ENCODE peak calls at places on chromosomes 11 and 22, in ten cellular contexts. B is lung; G is mesenchymal stem cell; N is MM.1S; C is heart right ventricle; Y is left ventricle myocardium inferior; E is CD8-positive, alpha-beta T cell; V is neuronal stem cell; A is neural progenitor cell; M is fibroblast of lung. J is an unnamed sample.

GRCh38 chr11:9617960-9618359 is 44.5 kb downstream of the WEE1 start:
- DNase-seq in G (peak), V (no peak), A (no peak), N (no peak), Y (no peak), M (peak), B (no peak), E (no peak), C (no peak), J (no peak)

GRCh38 chr11:42239102-42239501 is 779.6 kb upstream of the LRRC4C start:
- DNase-seq in B (no peak), V (no peak), Y (no peak), E (no peak), C (no peak), M (peak), N (no peak), G (no peak), A (no peak), J (no peak)

GRCh38 chr11:61071208-61071681 is 31.0 kb upstream of the CD5 start:
- DNase-seq in A (no peak), B (no peak), M (no peak), C (no peak), E (peak), V (no peak), N (no peak), G (no peak), Y (no peak), J (peak)

GRCh38 chr22:37290737-37291136 is 8.4 kb downstream of the CYTH4 start:
- DNase-seq in V (no peak), M (peak), A (no peak), C (no peak), Y (peak), E (no peak), G (no peak), N (no peak), B (no peak), J (no peak)

GRCh38 chr11:130371004-130371590 is 56.4 kb upstream of the ZBTB44 start:
- DNase-seq in E (no peak), Y (no peak), A (no peak), C (no peak), V (no peak), N (no peak), M (no peak), B (no peak), G (no peak), J (no peak)

GRCh38 chr11:37948258-37948657 is 1350.2 kb upstream of the RAG2 start:
- DNase-seq in B (no peak), C (no peak), E (no peak), M (no peak), Y (no peak), N (no peak), V (no peak), G (no peak), A (no peak), J (no peak)

GRCh38 chr11:15278129-15278528 is 163.4 kb downstream of the INSC start:
- DNase-seq in V (no peak), N (no peak), C (no peak), M (peak), E (no peak), G (peak), B (no peak), A (no peak), Y (no peak), J (no peak)

GRCh38 chr11:45412521-45412920 is 126.4 kb upstream of the SYT13 start:
- DNase-seq in V (no peak), N (no peak), M (no peak), G (no peak), Y (no peak), B (no peak), E (no peak), C (no peak), A (no peak), J (no peak)

GRCh38 chr11:68694404-68695297 is 10.3 kb downstream of the GAL start:
- DNase-seq in M (no peak), E (no peak), G (no peak), V (no peak), Y (no peak), C (no peak), B (no peak), A (no peak), N (no peak), J (no peak)

GRCh38 chr11:110473666-110474065 is 43.9 kb downstream of the FDX1 start:
- DNase-seq in B (no peak), N (no peak), C (no peak), A (no peak), Y (no peak), M (no peak), G (no peak), V (no peak), E (no peak), J (no peak)

GRCh38 chr22:19871845-19872778 is 17.4 kb upstream of the GNB1L start:
- DNase-seq in V (no peak), E (peak), Y (no peak), A (no peak), G (no peak), B (no peak), N (no peak), C (no peak), M (no peak), J (no peak)

GRCh38 chr11:134752526-134752925 is 340.5 kb upstream of the B3GAT1 start:
- DNase-seq in A (no peak), Y (no peak), M (no peak), G (no peak), C (no peak), E (no peak), V (no peak), B (peak), N (no peak), J (no peak)

GRCh38 chr11:131980878-131981668 is 610.7 kb downstream of the NTM start:
- DNase-seq in Y (no peak), N (no peak), M (peak), A (peak), V (no peak), E (no peak), G (peak), B (no peak), C (no peak), J (no peak)

GRCh38 chr22:34765115-34765514 is 300.8 kb upstream of the ISX start:
- DNase-seq in M (no peak), V (no peak), N (no peak), G (no peak), B (no peak), A (no peak), Y (no peak), E (no peak), C (no peak), J (no peak)

GRCh38 chr11:95150977-95151684 is 61.5 kb downstream of the ENDOD1 start:
- DNase-seq in V (peak), E (peak), B (peak), N (peak), M (peak), A (peak), Y (peak), G (peak), C (peak), J (peak)

GRCh38 chr11:119493712-119494111 is 70.7 kb upstream of the THY1 start:
- DNase-seq in Y (no peak), A (peak), G (peak), M (peak), V (peak), B (no peak), C (no peak), N (peak), E (no peak), J (no peak)

GRCh38 chr22:44012172-44012571 is 11.9 kb upstream of the PARVB start:
- DNase-seq in C (no peak), G (no peak), N (no peak), Y (no peak), A (no peak), V (no peak), B (no peak), M (no peak), E (no peak), J (no peak)

GRCh38 chr11:45777127-45777969 is 27.6 kb upstream of the SLC35C1 start:
- DNase-seq in V (no peak), Y (no peak), E (no peak), A (no peak), M (no peak), C (no peak), B (no peak), G (peak), N (no peak), J (no peak)

GRCh38 chr22:17501679-17502285 is 61.5 kb upstream of the SLC25A18 start:
- DNase-seq in V (peak), M (peak), Y (no peak), N (peak), A (peak), B (no peak), E (no peak), G (peak), C (no peak), J (peak)

GRCh38 chr11:126339866-126340434 is 15.5 kb upstream of the ST3GAL4 start:
- DNase-seq in G (no peak), N (no peak), M (peak), A (peak), Y (peak), V (no peak), C (peak), E (no peak), B (peak), J (no peak)

GRCh38 chr11:70742553-70743291 is 344.4 kb downstream of the CTTN start:
- DNase-seq in N (no peak), M (no peak), V (peak), Y (no peak), C (no peak), G (no peak), A (peak), B (no peak), E (no peak), J (no peak)

GRCh38 chr11:27319065-27319464 is 44.0 kb downstream of the CCDC34 start:
- DNase-seq in E (no peak), V (no peak), A (no peak), N (peak), M (peak), Y (no peak), C (no peak), G (peak), B (no peak), J (no peak)

GRCh38 chr11:68002575-68002942 is 1.3 kb downstream of the UNC93B1 start:
- DNase-seq in G (no peak), C (no peak), M (no peak), A (no peak), V (no peak), B (no peak), N (peak), Y (no peak), E (no peak), J (no peak)

GRCh38 chr11:119882316-119882715 is 153.3 kb upstream of the NECTIN1 start:
- DNase-seq in C (no peak), E (no peak), G (no peak), N (no peak), Y (no peak), V (no peak), A (no peak), M (no peak), B (no peak), J (no peak)

GRCh38 chr11:61602775-61603569 is 22.1 kb upstream of the SYT7 start:
- DNase-seq in V (no peak), C (peak), A (no peak), N (no peak), B (peak), M (peak), Y (peak), E (no peak), G (peak), J (no peak)

GRCh38 chr22:47110817-47111443 is 348.5 kb downstream of the TBC1D22A start:
- DNase-seq in E (no peak), Y (no peak), G (peak), A (no peak), C (no peak), B (no peak), V (no peak), M (peak), N (no peak), J (no peak)

GRCh38 chr11:5809122-5809519 is 397 bp downstream of the OR52N2 start:
- DNase-seq in E (no peak), G (peak), C (no peak), V (no peak), B (no peak), Y (no peak), A (no peak), M (no peak), N (peak), J (no peak)

GRCh38 chr11:118010738-118011461 is 24.7 kb downstream of the IL10RA start:
- DNase-seq in N (peak), C (no peak), B (peak), V (no peak), G (no peak), A (no peak), E (no peak), Y (peak), M (no peak), J (no peak)

GRCh38 chr22:40324468-40325305 is 21.6 kb upstream of the ADSL start:
- DNase-seq in A (no peak), N (no peak), M (no peak), V (no peak), G (no peak), E (peak), C (no peak), Y (no peak), B (no peak), J (peak)

GRCh38 chr11:83249972-83250593 is 36.1 kb downstream of the CCDC90B start:
- DNase-seq in N (peak), Y (no peak), G (peak), C (no peak), A (peak), E (no peak), M (peak), B (no peak), V (no peak), J (no peak)

GRCh38 chr11:61536676-61537270 is 28.2 kb downstream of the LRRC10B start:
- DNase-seq in M (no peak), N (no peak), Y (no peak), C (no peak), B (no peak), V (no peak), E (no peak), A (peak), G (no peak), J (no peak)

GRCh38 chr11:85171648-85172257 is 455.4 kb downstream of the DLG2 start:
- DNase-seq in Y (no peak), N (no peak), B (no peak), A (no peak), G (no peak), M (peak), E (no peak), C (no peak), V (no peak), J (no peak)

GRCh38 chr22:46374663-46375474 is 39.4 kb downstream of the TRMU start:
- DNase-seq in B (peak), G (no peak), N (no peak), V (no peak), Y (no peak), A (no peak), C (peak), E (no peak), M (no peak), J (no peak)

GRCh38 chr11:56624661-56625110 is 10.0 kb upstream of the OR5M1 start:
- DNase-seq in Y (no peak), A (peak), G (peak), V (peak), N (peak), M (peak), E (no peak), C (no peak), B (no peak), J (no peak)

GRCh38 chr11:124917115-124917637 is 1.9 kb upstream of the HEPN1 start:
- DNase-seq in B (no peak), Y (no peak), G (peak), A (no peak), C (no peak), E (no peak), V (no peak), N (no peak), M (peak), J (no peak)

GRCh38 chr11:110251837-110252236 is 44.6 kb downstream of the RDX start:
- DNase-seq in A (no peak), V (no peak), B (no peak), N (no peak), C (no peak), M (peak), Y (no peak), G (peak), E (no peak), J (no peak)

GRCh38 chr11:77188912-77189491 is 61.0 kb downstream of the MYO7A start:
- DNase-seq in B (no peak), Y (no peak), E (no peak), N (no peak), C (no peak), G (no peak), M (no peak), A (no peak), V (no peak), J (no peak)

GRCh38 chr11:504053-504993 is 2.7 kb downstream of the RNH1 start:
- DNase-seq in Y (peak), E (no peak), V (no peak), N (no peak), B (peak), M (peak), C (peak), A (no peak), G (no peak), J (no peak)

DNA sequence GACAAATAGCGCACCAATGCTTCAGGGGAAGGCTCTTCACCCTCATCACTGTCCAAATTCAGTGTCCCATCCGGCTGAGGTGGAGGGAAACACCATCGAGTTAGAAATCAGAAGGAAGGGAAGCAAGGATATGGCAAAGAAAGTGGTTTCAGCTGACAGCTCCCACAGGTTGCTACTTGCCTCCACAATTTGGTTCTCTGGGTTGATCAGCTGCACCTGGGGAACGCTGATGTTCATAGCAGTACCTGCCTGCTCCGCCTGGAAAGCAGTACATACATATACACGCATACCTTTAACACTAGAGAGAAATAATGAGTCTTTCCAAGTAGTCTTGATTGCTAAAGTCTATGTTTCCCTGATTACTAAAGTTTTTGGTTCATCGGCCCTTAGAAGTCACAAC is 37.8 kb upstream of the APOA1 start:
- DNase-seq in B (no peak), G (no peak), E (no peak), A (no peak), V (no peak), C (no peak), M (no peak), Y (no peak), N (no peak), J (no peak)
- H3K27ac ChIP-seq in B (peak), G (no peak), E (no peak), A (no peak), V (no peak), C (no peak), M (no peak), Y (peak), N (no peak), J (no peak)

DNA sequence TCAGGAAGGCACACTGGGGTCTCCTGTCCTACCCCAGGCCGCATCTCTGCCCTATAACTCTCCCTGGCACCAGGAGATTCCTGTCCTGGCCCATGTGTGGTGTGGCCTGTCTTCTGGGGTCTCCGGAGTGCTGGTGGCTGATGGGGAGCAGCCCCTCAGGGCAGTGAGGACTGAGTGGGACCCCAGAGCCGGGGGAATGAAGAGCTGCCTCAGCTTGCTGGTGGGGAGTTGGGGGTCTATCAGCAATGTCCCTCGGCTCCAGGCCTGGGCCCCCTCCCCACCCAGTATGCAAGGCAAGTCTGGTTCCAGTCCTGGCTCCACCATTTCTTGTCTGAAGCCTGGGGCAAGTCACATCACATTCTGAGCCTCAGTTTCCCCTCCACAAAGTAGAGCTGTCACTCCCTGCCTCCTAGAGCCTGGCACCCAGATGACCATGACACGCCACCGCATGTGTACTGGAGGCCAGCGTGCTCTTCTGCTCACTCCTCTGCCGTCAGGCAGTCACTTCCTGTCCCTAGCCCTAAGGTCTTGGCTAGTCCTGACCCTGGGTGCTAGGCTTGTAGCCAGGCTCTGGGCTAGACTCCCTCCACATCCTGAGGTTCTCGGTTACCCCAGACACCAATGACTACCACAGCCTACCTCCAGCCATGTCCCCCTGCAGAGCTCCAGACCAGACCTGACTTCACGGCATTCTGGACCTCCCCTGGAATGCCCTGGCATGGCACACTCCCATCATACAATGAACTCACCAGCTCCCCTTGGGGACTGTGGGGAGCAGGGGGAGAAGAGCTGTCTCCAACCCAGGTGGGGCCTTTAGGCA is 12.8 kb downstream of the ARAP1 start:
- DNase-seq in M (no peak), V (no peak), E (no peak), A (no peak), B (no peak), G (no peak), Y (peak), C (no peak), N (no peak), J (no peak)
- H3K4me3 ChIP-seq in M (no peak), V (no peak), E (no peak), A (no peak), B (no peak), G (no peak), Y (no peak), C (no peak), N (no peak), J (no peak)

DNA sequence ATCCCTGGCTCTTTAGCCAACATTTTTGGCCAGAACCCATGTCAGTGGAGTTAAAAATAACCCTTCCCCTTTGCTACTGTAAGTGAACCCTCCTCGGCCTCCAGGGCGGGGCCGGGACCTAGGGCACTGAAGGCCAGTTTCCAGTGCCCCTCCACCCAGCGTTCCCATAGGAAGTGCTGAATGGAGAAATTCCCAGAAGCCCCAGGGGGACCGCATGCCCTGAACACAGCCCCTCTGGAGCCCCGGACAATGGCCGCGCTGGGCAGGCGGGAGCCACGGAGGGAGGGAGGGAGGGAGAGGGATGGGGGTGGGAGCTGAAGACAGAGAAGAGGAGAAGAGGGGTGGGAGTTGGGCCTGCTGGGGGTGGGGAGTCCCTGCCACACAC is 11.1 kb downstream of the PDGFB start:
- DNase-seq in B (no peak), E (no peak), V (no peak), A (peak), Y (peak), C (peak), G (no peak), N (no peak), M (no peak), J (no peak)
- H3K27ac ChIP-seq in B (peak), E (no peak), V (peak), A (no peak), Y (peak), C (peak), G (no peak), N (no peak), M (no peak), J (no peak)

GRCh38 chr22:29470159-29470855 is 9.7 kb upstream of the NEFH start:
- DNase-seq in G (peak), C (peak), N (peak), E (peak), B (peak), V (peak), A (peak), Y (peak), M (peak), J (peak)
- H3K4me3 ChIP-seq in G (peak), C (peak), N (no peak), E (no peak), B (no peak), V (peak), A (peak), Y (peak), M (no peak), J (peak)